ENCODE peak calls at places on chromosomes 1 and 21, in nine cellular contexts. T is NB4, R is HCT116, D is mammary epithelial cell, O is small intestine, N is GM12865, Q is astrocyte of the spinal cord, F is AG04450, C is right cardiac atrium. V is an unnamed sample.

GRCh38 chr21:16530656-16531055 is 800.9 kb downstream of the USP25 start:
- DNase-seq in T (no peak), R (no peak), D (no peak), O (no peak), N (no peak), Q (no peak), F (no peak), C (no peak), V (no peak)

GRCh38 chr1:77063118-77063517 is 156.1 kb downstream of the PIGK start:
- DNase-seq in T (no peak), R (no peak), D (no peak), O (no peak), N (no peak), Q (no peak), F (no peak), C (no peak), V (no peak)

GRCh38 chr1:215526147-215526845 is 40.8 kb upstream of the KCTD3 start:
- DNase-seq in T (peak; percentile 63), R (peak; percentile 43), D (peak; percentile 28), O (peak; percentile 51), N (peak; percentile 61), Q (peak; percentile 58), F (peak; percentile 29), C (no peak), V (no peak)

GRCh38 chr1:68293122-68293521 is 60.8 kb upstream of the WLS start:
- DNase-seq in T (no peak), R (no peak), D (no peak), O (no peak), N (no peak), Q (no peak), F (no peak), C (no peak), V (no peak)

GRCh38 chr1:218778731-218779130 is 394.9 kb upstream of the LYPLAL1 start:
- DNase-seq in T (no peak), R (no peak), D (no peak), O (no peak), N (no peak), Q (no peak), F (no peak), C (no peak), V (no peak)

GRCh38 chr1:37498872-37499617 is 15.5 kb downstream of the MEAF6 start:
- DNase-seq in T (no peak), R (no peak), D (peak; percentile 27), O (peak; percentile 76), N (no peak), Q (peak; percentile 69), F (no peak), C (no peak), V (peak; percentile 59)

GRCh38 chr1:67816096-67816493 is 17.2 kb downstream of the GNG12 start:
- DNase-seq in T (no peak), R (no peak), D (no peak), O (peak; percentile 96), N (no peak), Q (no peak), F (no peak), C (no peak), V (no peak)

GRCh38 chr1:222071313-222071886 is 329.5 kb upstream of the DUSP10 start:
- DNase-seq in T (no peak), R (no peak), D (no peak), O (no peak), N (no peak), Q (peak; percentile 85), F (no peak), C (no peak), V (no peak)

GRCh38 chr1:50271337-50271736 is 151.9 kb downstream of the DMRTA2 start:
- DNase-seq in T (no peak), R (no peak), D (no peak), O (no peak), N (no peak), Q (no peak), F (no peak), C (no peak), V (no peak)

GRCh38 chr1:216632980-216633379 is 90.2 kb downstream of the ESRRG start:
- DNase-seq in T (no peak), R (no peak), D (no peak), O (no peak), N (no peak), Q (no peak), F (no peak), C (no peak), V (no peak)

GRCh38 chr21:39911286-39911685 is 44.0 kb downstream of the PCP4 start:
- DNase-seq in T (no peak), R (no peak), D (no peak), O (no peak), N (no peak), Q (no peak), F (no peak), C (no peak), V (no peak)

GRCh38 chr1:25952851-25953401 is 44.9 kb downstream of the PAFAH2 start:
- DNase-seq in T (no peak), R (no peak), D (no peak), O (no peak), N (no peak), Q (peak; percentile 5), F (peak; percentile 34), C (peak; percentile 23), V (no peak)

GRCh38 chr1:162343472-162343871 is 33.2 kb downstream of the SPATA46 start:
- DNase-seq in T (no peak), R (no peak), D (no peak), O (no peak), N (no peak), Q (no peak), F (no peak), C (no peak), V (no peak)

GRCh38 chr1:58815680-58816071 is 31.8 kb upstream of the JUN start:
- DNase-seq in T (no peak), R (no peak), D (peak; percentile 58), O (peak; percentile 89), N (peak; percentile 29), Q (no peak), F (no peak), C (no peak), V (peak; percentile 48)

GRCh38 chr1:47405697-47406096 is 10.4 kb upstream of the FOXE3 start:
- DNase-seq in T (peak; percentile 7), R (no peak), D (no peak), O (no peak), N (no peak), Q (no peak), F (no peak), C (no peak), V (no peak)

GRCh38 chr1:43582162-43582566 is 51.5 kb downstream of the PTPRF start:
- DNase-seq in T (peak; percentile 35), R (peak; percentile 93), D (peak; percentile 99), O (peak; percentile 96), N (peak; percentile 76), Q (peak; percentile 96), F (peak; percentile 81), C (no peak), V (peak; percentile 41)

DNA sequence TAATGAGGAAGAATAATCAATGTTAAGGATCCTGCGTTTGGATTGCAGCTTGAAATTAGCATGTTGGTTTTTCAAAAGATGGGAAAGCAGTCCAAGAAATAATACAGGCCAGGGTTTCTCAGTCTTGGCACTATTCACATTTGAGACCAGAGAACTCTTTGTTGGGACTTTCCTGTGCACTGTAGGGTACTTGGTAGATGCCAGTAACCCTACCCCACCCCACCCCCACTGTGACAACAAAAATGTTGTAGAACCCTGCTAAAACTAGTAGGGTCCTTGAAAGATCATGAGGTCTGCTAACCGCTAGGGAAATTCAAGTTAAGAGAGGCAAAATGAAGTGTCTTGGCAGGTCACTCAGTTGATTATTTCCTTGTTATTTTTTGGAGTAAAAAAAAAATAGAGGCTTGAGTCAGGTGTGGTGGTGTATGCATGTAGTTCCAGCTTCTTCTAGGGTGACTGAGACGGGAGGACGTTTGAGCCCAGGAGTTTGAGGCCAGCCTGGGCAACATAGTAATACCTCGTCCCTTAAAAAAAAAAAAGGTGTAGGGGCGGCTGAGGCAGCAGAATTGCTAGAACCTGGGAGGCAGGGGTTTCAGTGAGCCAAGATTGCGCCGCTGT is 53.3 kb downstream of the SPEN start:
- DNase-seq in T (no peak), R (no peak), D (no peak), O (no peak), N (no peak), Q (no peak), F (no peak), C (no peak), V (no peak)
- H3K4me3 ChIP-seq in T (no peak overlapping the region), R (no peak overlapping the region), D (no peak overlapping the region), O (no peak overlapping the region), N (no peak overlapping the region), Q (no peak overlapping the region), F (no peak overlapping the region), C (no peak overlapping the region), V (no peak overlapping the region)

GRCh38 chr1:177185209-177185608 is 14.5 kb downstream of the BRINP2 start:
- DNase-seq in T (no peak), R (peak; percentile 1), D (no peak), O (no peak), N (no peak), Q (no peak), F (no peak), C (no peak), V (no peak)

GRCh38 chr1:177183801-177184200 is 13.0 kb downstream of the BRINP2 start:
- DNase-seq in T (no peak), R (no peak), D (no peak), O (no peak), N (no peak), Q (no peak), F (no peak), C (no peak), V (no peak)

GRCh38 chr1:177181631-177182291 is 11.0 kb downstream of the BRINP2 start:
- DNase-seq in T (peak; percentile 65), R (peak; percentile 33), D (peak; percentile 34), O (peak; percentile 27), N (peak; percentile 55), Q (peak; percentile 45), F (no peak), C (peak; percentile 53), V (peak; percentile 66)

GRCh38 chr1:177181280-177181630 is 10.5 kb downstream of the BRINP2 start:
- DNase-seq in T (no peak), R (no peak), D (no peak), O (no peak), N (no peak), Q (no peak), F (no peak), C (no peak), V (no peak)
- H3K4me3 ChIP-seq in T (no peak overlapping the region), R (peak overlapping the region; percentile 16), D (peak overlapping the region; percentile 31), O (no peak overlapping the region), N (no peak overlapping the region), Q (peak overlapping the region; percentile 17), F (peak overlapping the region; percentile 46), C (no peak overlapping the region), V (no peak overlapping the region)

DNA sequence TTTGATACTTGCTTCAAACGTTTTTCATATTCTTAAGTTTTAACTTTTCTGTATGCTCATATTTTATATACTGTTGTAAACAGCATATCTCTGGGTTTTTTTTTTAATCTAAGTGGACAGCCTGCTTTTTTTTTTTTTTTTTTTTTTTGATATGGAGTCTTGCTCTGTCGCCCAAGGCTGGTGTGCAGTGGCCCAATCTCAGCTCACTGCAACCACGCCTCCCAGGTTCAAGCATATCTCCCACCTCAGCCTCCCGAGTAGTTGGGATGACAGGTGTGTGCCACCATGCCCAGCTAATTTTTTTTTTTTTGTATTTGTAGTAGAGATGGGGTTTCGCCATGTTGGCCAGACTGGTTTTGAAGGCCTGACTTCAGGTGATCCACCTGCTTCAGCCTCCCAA is 1.2 kb downstream of the TBCE start:
- DNase-seq in T (no peak), R (no peak), D (no peak), O (no peak), N (no peak), Q (no peak), F (no peak), C (no peak), V (no peak)
- H3K4me3 ChIP-seq in T (peak overlapping the region; percentile 84), R (peak overlapping the region; percentile 84), D (no peak overlapping the region), O (no peak overlapping the region), N (peak overlapping the region; percentile 95), Q (peak overlapping the region; percentile 89), F (peak overlapping the region; percentile 54), C (no peak overlapping the region), V (no peak overlapping the region)

GRCh38 chr1:41917051-41917530 is 1.6 kb downstream of the HIVEP3 start:
- DNase-seq in T (no peak), R (no peak), D (no peak), O (no peak), N (no peak), Q (no peak), F (no peak), C (no peak), V (no peak)
- H3K4me3 ChIP-seq in T (no peak overlapping the region), R (peak overlapping the region; percentile 63), D (no peak overlapping the region), O (no peak overlapping the region), N (no peak overlapping the region), Q (peak overlapping the region; percentile 53), F (peak overlapping the region; percentile 63), C (peak overlapping the region; percentile 52), V (no peak overlapping the region)

V was measured in adrenal gland.